ENCODE peak calls at places on chromosomes 7 and 10, in ten cellular contexts. One of them, this sample, is unnamed.

GRCh38 chr10:47376522-47377220 is 7.4 kb downstream of the ZNF488 start:
- DNase-seq in thoracic aorta: no peak
- DNase-seq in upper lobe of right lung: no peak
- DNase-seq in sigmoid colon: no peak
- DNase-seq in mesendoderm: no peak
- DNase-seq in IMR-90: no peak
- DNase-seq in gastrocnemius medialis: no peak
- DNase-seq in ovary: no peak
- DNase-seq in body of pancreas: no peak
- DNase-seq in PC-3: no peak
- DNase-seq in this sample: no peak

GRCh38 chr10:105398202-105398601 is 757.1 kb downstream of the SORCS3 start:
- DNase-seq in mesendoderm: no peak
- DNase-seq in body of pancreas: no peak
- DNase-seq in thoracic aorta: no peak
- DNase-seq in ovary: no peak
- DNase-seq in upper lobe of right lung: no peak
- DNase-seq in IMR-90: no peak
- DNase-seq in gastrocnemius medialis: no peak
- DNase-seq in PC-3: no peak
- DNase-seq in sigmoid colon: no peak
- DNase-seq in this sample: no peak

GRCh38 chr7:5231811-5232484 is 41.9 kb downstream of the WIPI2 start:
- DNase-seq in mesendoderm: no peak
- DNase-seq in body of pancreas: no peak
- DNase-seq in sigmoid colon: no peak
- DNase-seq in PC-3: no peak
- DNase-seq in ovary: no peak
- DNase-seq in IMR-90: no peak
- DNase-seq in thoracic aorta: no peak
- DNase-seq in upper lobe of right lung: no peak
- DNase-seq in gastrocnemius medialis: no peak
- DNase-seq in this sample: no peak

GRCh38 chr7:54944179-54944578 is 74.6 kb upstream of the EGFR start:
- DNase-seq in ovary: no peak
- DNase-seq in PC-3: peak; percentile 24
- DNase-seq in sigmoid colon: no peak
- DNase-seq in IMR-90: peak; percentile 28
- DNase-seq in body of pancreas: no peak
- DNase-seq in thoracic aorta: no peak
- DNase-seq in mesendoderm: no peak
- DNase-seq in gastrocnemius medialis: no peak
- DNase-seq in upper lobe of right lung: no peak
- DNase-seq in this sample: no peak

GRCh38 chr10:123886292-123886691 is 5.3 kb downstream of the CPXM2 start:
- DNase-seq in IMR-90: no peak
- DNase-seq in upper lobe of right lung: no peak
- DNase-seq in sigmoid colon: no peak
- DNase-seq in mesendoderm: no peak
- DNase-seq in ovary: no peak
- DNase-seq in thoracic aorta: no peak
- DNase-seq in body of pancreas: no peak
- DNase-seq in PC-3: no peak
- DNase-seq in gastrocnemius medialis: no peak
- DNase-seq in this sample: no peak

GRCh38 chr10:23448802-23449570 is 10.1 kb downstream of the OTUD1 start:
- DNase-seq in sigmoid colon: no peak
- DNase-seq in ovary: no peak
- DNase-seq in gastrocnemius medialis: no peak
- DNase-seq in body of pancreas: no peak
- DNase-seq in mesendoderm: no peak
- DNase-seq in thoracic aorta: no peak
- DNase-seq in IMR-90: peak; percentile 12
- DNase-seq in upper lobe of right lung: no peak
- DNase-seq in PC-3: no peak
- DNase-seq in this sample: no peak

GRCh38 chr10:85045046-85045445 is 716.7 kb downstream of the CCSER2 start:
- DNase-seq in PC-3: no peak
- DNase-seq in thoracic aorta: no peak
- DNase-seq in gastrocnemius medialis: no peak
- DNase-seq in ovary: no peak
- DNase-seq in body of pancreas: no peak
- DNase-seq in mesendoderm: no peak
- DNase-seq in sigmoid colon: no peak
- DNase-seq in upper lobe of right lung: no peak
- DNase-seq in IMR-90: no peak
- DNase-seq in this sample: no peak

GRCh38 chr7:96238976-96239766 is 82.7 kb downstream of the SLC25A13 start:
- DNase-seq in upper lobe of right lung: no peak
- DNase-seq in PC-3: no peak
- DNase-seq in thoracic aorta: no peak
- DNase-seq in ovary: no peak
- DNase-seq in gastrocnemius medialis: no peak
- DNase-seq in mesendoderm: no peak
- DNase-seq in sigmoid colon: no peak
- DNase-seq in IMR-90: peak; percentile 27
- DNase-seq in body of pancreas: no peak
- DNase-seq in this sample: peak; percentile 64

GRCh38 chr7:54811016-54811924 is 52.3 kb upstream of the SEC61G start:
- DNase-seq in upper lobe of right lung: no peak
- DNase-seq in gastrocnemius medialis: no peak
- DNase-seq in sigmoid colon: no peak
- DNase-seq in mesendoderm: no peak
- DNase-seq in IMR-90: peak; percentile 94
- DNase-seq in PC-3: peak; percentile 26
- DNase-seq in ovary: no peak
- DNase-seq in thoracic aorta: no peak
- DNase-seq in body of pancreas: no peak
- DNase-seq in this sample: no peak

GRCh38 chr7:13882051-13882450 is 107.4 kb downstream of the ETV1 start:
- DNase-seq in ovary: no peak
- DNase-seq in thoracic aorta: no peak
- DNase-seq in PC-3: no peak
- DNase-seq in sigmoid colon: no peak
- DNase-seq in IMR-90: no peak
- DNase-seq in gastrocnemius medialis: no peak
- DNase-seq in upper lobe of right lung: no peak
- DNase-seq in mesendoderm: no peak
- DNase-seq in body of pancreas: no peak
- DNase-seq in this sample: no peak
- H3K27ac ChIP-seq in ovary: no peak overlapping the region
- H3K27ac ChIP-seq in thoracic aorta: no peak overlapping the region
- H3K27ac ChIP-seq in PC-3: no peak overlapping the region
- H3K27ac ChIP-seq in sigmoid colon: no peak overlapping the region
- H3K27ac ChIP-seq in IMR-90: no peak overlapping the region
- H3K27ac ChIP-seq in gastrocnemius medialis: no peak overlapping the region
- H3K27ac ChIP-seq in upper lobe of right lung: no peak overlapping the region
- H3K27ac ChIP-seq in mesendoderm: no peak overlapping the region
- H3K27ac ChIP-seq in body of pancreas: no peak overlapping the region
- H3K27ac ChIP-seq in this sample: no peak overlapping the region

GRCh38 chr7:116781584-116781983 is 80.8 kb upstream of the CAPZA2 start:
- DNase-seq in mesendoderm: no peak
- DNase-seq in body of pancreas: no peak
- DNase-seq in upper lobe of right lung: no peak
- DNase-seq in ovary: no peak
- DNase-seq in sigmoid colon: no peak
- DNase-seq in PC-3: no peak
- DNase-seq in IMR-90: no peak
- DNase-seq in thoracic aorta: no peak
- DNase-seq in gastrocnemius medialis: no peak
- DNase-seq in this sample: no peak

GRCh38 chr7:116782177-116782711 is 80.1 kb upstream of the CAPZA2 start:
- DNase-seq in gastrocnemius medialis: no peak
- DNase-seq in mesendoderm: peak; percentile 76
- DNase-seq in sigmoid colon: no peak
- DNase-seq in body of pancreas: no peak
- DNase-seq in upper lobe of right lung: no peak
- DNase-seq in ovary: no peak
- DNase-seq in thoracic aorta: no peak
- DNase-seq in IMR-90: peak; percentile 48
- DNase-seq in PC-3: peak; percentile 46
- DNase-seq in this sample: peak; percentile 75

GRCh38 chr7:116779921-116780320 is 82.5 kb upstream of the CAPZA2 start:
- DNase-seq in ovary: no peak
- DNase-seq in gastrocnemius medialis: no peak
- DNase-seq in upper lobe of right lung: no peak
- DNase-seq in thoracic aorta: no peak
- DNase-seq in body of pancreas: no peak
- DNase-seq in PC-3: no peak
- DNase-seq in IMR-90: no peak
- DNase-seq in sigmoid colon: no peak
- DNase-seq in mesendoderm: no peak
- DNase-seq in this sample: no peak

GRCh38 chr7:116780521-116780920 is 81.9 kb upstream of the CAPZA2 start:
- DNase-seq in IMR-90: no peak
- DNase-seq in body of pancreas: no peak
- DNase-seq in thoracic aorta: no peak
- DNase-seq in upper lobe of right lung: no peak
- DNase-seq in sigmoid colon: no peak
- DNase-seq in ovary: no peak
- DNase-seq in PC-3: no peak
- DNase-seq in gastrocnemius medialis: no peak
- DNase-seq in mesendoderm: no peak
- DNase-seq in this sample: no peak

GRCh38 chr7:116780966-116781365 is 81.4 kb upstream of the CAPZA2 start:
- DNase-seq in body of pancreas: peak; percentile 86
- DNase-seq in sigmoid colon: no peak
- DNase-seq in gastrocnemius medialis: no peak
- DNase-seq in PC-3: peak; percentile 87
- DNase-seq in upper lobe of right lung: no peak
- DNase-seq in thoracic aorta: no peak
- DNase-seq in IMR-90: no peak
- DNase-seq in ovary: no peak
- DNase-seq in mesendoderm: peak; percentile 71
- DNase-seq in this sample: peak; percentile 85
- H3K27ac ChIP-seq in body of pancreas: peak overlapping the region; percentile 73
- H3K27ac ChIP-seq in sigmoid colon: no peak overlapping the region
- H3K27ac ChIP-seq in gastrocnemius medialis: peak overlapping the region; percentile 34
- H3K27ac ChIP-seq in PC-3: peak overlapping the region; percentile 44
- H3K27ac ChIP-seq in upper lobe of right lung: no peak overlapping the region
- H3K27ac ChIP-seq in thoracic aorta: no peak overlapping the region
- H3K27ac ChIP-seq in IMR-90: no peak overlapping the region
- H3K27ac ChIP-seq in ovary: no peak overlapping the region
- H3K27ac ChIP-seq in mesendoderm: no peak overlapping the region
- H3K27ac ChIP-seq in this sample: peak overlapping the region; percentile 54

GRCh38 chr10:69229565-69229886 is 9.4 kb downstream of the HKDC1 start:
- DNase-seq in upper lobe of right lung: no peak
- DNase-seq in mesendoderm: no peak
- DNase-seq in ovary: no peak
- DNase-seq in sigmoid colon: no peak
- DNase-seq in IMR-90: no peak
- DNase-seq in thoracic aorta: no peak
- DNase-seq in body of pancreas: no peak
- DNase-seq in PC-3: no peak
- DNase-seq in gastrocnemius medialis: no peak
- DNase-seq in this sample: no peak
- H3K27ac ChIP-seq in upper lobe of right lung: no peak overlapping the region
- H3K27ac ChIP-seq in mesendoderm: no peak overlapping the region
- H3K27ac ChIP-seq in ovary: no peak overlapping the region
- H3K27ac ChIP-seq in sigmoid colon: no peak overlapping the region
- H3K27ac ChIP-seq in IMR-90: no peak overlapping the region
- H3K27ac ChIP-seq in thoracic aorta: no peak overlapping the region
- H3K27ac ChIP-seq in body of pancreas: no peak overlapping the region
- H3K27ac ChIP-seq in PC-3: no peak overlapping the region
- H3K27ac ChIP-seq in gastrocnemius medialis: no peak overlapping the region
- H3K27ac ChIP-seq in this sample: no peak overlapping the region

GRCh38 chr10:62852961-62853702 is 37.0 kb upstream of the EGR2 start:
- DNase-seq in upper lobe of right lung: no peak
- DNase-seq in PC-3: no peak
- DNase-seq in gastrocnemius medialis: no peak
- DNase-seq in IMR-90: no peak
- DNase-seq in thoracic aorta: no peak
- DNase-seq in ovary: no peak
- DNase-seq in mesendoderm: no peak
- DNase-seq in sigmoid colon: no peak
- DNase-seq in body of pancreas: no peak
- DNase-seq in this sample: no peak
- H3K27ac ChIP-seq in upper lobe of right lung: no peak overlapping the region
- H3K27ac ChIP-seq in PC-3: no peak overlapping the region
- H3K27ac ChIP-seq in gastrocnemius medialis: no peak overlapping the region
- H3K27ac ChIP-seq in IMR-90: no peak overlapping the region
- H3K27ac ChIP-seq in thoracic aorta: no peak overlapping the region
- H3K27ac ChIP-seq in ovary: no peak overlapping the region
- H3K27ac ChIP-seq in mesendoderm: no peak overlapping the region
- H3K27ac ChIP-seq in sigmoid colon: no peak overlapping the region
- H3K27ac ChIP-seq in body of pancreas: no peak overlapping the region
- H3K27ac ChIP-seq in this sample: no peak overlapping the region

GRCh38 chr7:19522486-19522885 is 186.4 kb downstream of the POLR1F start:
- DNase-seq in upper lobe of right lung: no peak
- DNase-seq in sigmoid colon: no peak
- DNase-seq in gastrocnemius medialis: no peak
- DNase-seq in thoracic aorta: no peak
- DNase-seq in IMR-90: peak; percentile 68
- DNase-seq in body of pancreas: no peak
- DNase-seq in mesendoderm: no peak
- DNase-seq in PC-3: peak; percentile 74
- DNase-seq in ovary: no peak
- DNase-seq in this sample: no peak
- H3K27ac ChIP-seq in upper lobe of right lung: no peak overlapping the region
- H3K27ac ChIP-seq in sigmoid colon: no peak overlapping the region
- H3K27ac ChIP-seq in gastrocnemius medialis: no peak overlapping the region
- H3K27ac ChIP-seq in thoracic aorta: no peak overlapping the region
- H3K27ac ChIP-seq in IMR-90: no peak overlapping the region
- H3K27ac ChIP-seq in body of pancreas: no peak overlapping the region
- H3K27ac ChIP-seq in mesendoderm: no peak overlapping the region
- H3K27ac ChIP-seq in PC-3: no peak overlapping the region
- H3K27ac ChIP-seq in ovary: no peak overlapping the region
- H3K27ac ChIP-seq in this sample: no peak overlapping the region

GRCh38 chr10:119343001-119343601 is 135.7 kb downstream of the GRK5 start:
- DNase-seq in thoracic aorta: no peak
- DNase-seq in ovary: no peak
- DNase-seq in PC-3: no peak
- DNase-seq in body of pancreas: no peak
- DNase-seq in gastrocnemius medialis: no peak
- DNase-seq in sigmoid colon: no peak
- DNase-seq in IMR-90: no peak
- DNase-seq in upper lobe of right lung: peak; percentile 39
- DNase-seq in mesendoderm: no peak
- DNase-seq in this sample: no peak
- H3K27ac ChIP-seq in thoracic aorta: no peak overlapping the region
- H3K27ac ChIP-seq in ovary: no peak overlapping the region
- H3K27ac ChIP-seq in PC-3: no peak overlapping the region
- H3K27ac ChIP-seq in body of pancreas: no peak overlapping the region
- H3K27ac ChIP-seq in gastrocnemius medialis: peak overlapping the region; percentile 73
- H3K27ac ChIP-seq in sigmoid colon: no peak overlapping the region
- H3K27ac ChIP-seq in IMR-90: no peak overlapping the region
- H3K27ac ChIP-seq in upper lobe of right lung: peak overlapping the region; percentile 32
- H3K27ac ChIP-seq in mesendoderm: no peak overlapping the region
- H3K27ac ChIP-seq in this sample: no peak overlapping the region

GRCh38 chr10:97762056-97762455 is 9.7 kb downstream of the SFRP5 start:
- DNase-seq in thoracic aorta: no peak
- DNase-seq in ovary: no peak
- DNase-seq in gastrocnemius medialis: no peak
- DNase-seq in upper lobe of right lung: peak; percentile 46
- DNase-seq in PC-3: no peak
- DNase-seq in body of pancreas: no peak
- DNase-seq in IMR-90: no peak
- DNase-seq in sigmoid colon: no peak
- DNase-seq in mesendoderm: no peak
- DNase-seq in this sample: no peak
- H3K27ac ChIP-seq in thoracic aorta: no peak overlapping the region
- H3K27ac ChIP-seq in ovary: no peak overlapping the region
- H3K27ac ChIP-seq in gastrocnemius medialis: no peak overlapping the region
- H3K27ac ChIP-seq in upper lobe of right lung: no peak overlapping the region
- H3K27ac ChIP-seq in PC-3: no peak overlapping the region
- H3K27ac ChIP-seq in body of pancreas: peak overlapping the region; percentile 84
- H3K27ac ChIP-seq in IMR-90: no peak overlapping the region
- H3K27ac ChIP-seq in sigmoid colon: peak overlapping the region; percentile 58
- H3K27ac ChIP-seq in mesendoderm: no peak overlapping the region
- H3K27ac ChIP-seq in this sample: no peak overlapping the region

This sample was measured in epithelial cell of prostate.